ENCODE peak calls at places on chromosome 3, in five cellular contexts. N is H9; V is neuronal stem cell; U is activated CD8-positive, alpha-beta memory T cell treated with anti-CD3 and anti-CD28 coated beads, Interleukin-2, amount 10 ng/mL, durations not matched to agents 7 days and 5 days; O is GM23248. C is an unnamed sample.

GRCh38 chr3:157755254-157755653 is 252.0 kb upstream of the VEPH1 start:
- DNase-seq in N (no peak), V (no peak), U (no peak), O (no peak), C (no peak)

GRCh38 chr3:72114773-72115172 is 329.8 kb upstream of the PROK2 start:
- DNase-seq in N (no peak), V (no peak), U (no peak), O (no peak), C (no peak)

GRCh38 chr3:46882377-46883015 is 5.0 kb downstream of the PTH1R start:
- DNase-seq in N (no peak), V (peak; percentile 39), U (no peak), O (peak; percentile 52), C (no peak)

GRCh38 chr3:188294823-188295487 is 141.0 kb downstream of the LPP start:
- DNase-seq in N (no peak), V (no peak), U (no peak), O (peak; percentile 96), C (peak; percentile 89)

GRCh38 chr3:57791245-57791644 is 35.1 kb downstream of the SLMAP start:
- DNase-seq in N (no peak), V (no peak), U (no peak), O (no peak), C (no peak)

GRCh38 chr3:14806641-14807263 is 12.0 kb upstream of the FGD5 start:
- DNase-seq in N (no peak), V (no peak), U (peak; percentile 74), O (peak; percentile 29), C (no peak)

GRCh38 chr3:127732879-127733350 is 60.2 kb downstream of the ABTB1 start:
- DNase-seq in N (no peak), V (no peak), U (no peak), O (no peak), C (no peak)

GRCh38 chr3:193560870-193561269 is 6.2 kb upstream of the ATP13A4 start:
- DNase-seq in N (no peak), V (no peak), U (no peak), O (no peak), C (no peak)

GRCh38 chr3:139970526-139970925 is 35.5 kb downstream of the CLSTN2 start:
- DNase-seq in N (no peak), V (no peak), U (no peak), O (no peak), C (no peak)

GRCh38 chr3:64033033-64033432 is 9.7 kb upstream of the PSMD6 start:
- DNase-seq in N (no peak), V (no peak), U (no peak), O (no peak), C (no peak)

GRCh38 chr3:105503191-105503593 is 136.5 kb downstream of the ALCAM start:
- DNase-seq in N (no peak), V (no peak), U (no peak), O (no peak), C (no peak)

GRCh38 chr3:138591392-138591791 is 2.7 kb downstream of the CEP70 start:
- DNase-seq in N (no peak), V (no peak), U (no peak), O (no peak), C (no peak)

GRCh38 chr3:36149447-36149865 is 230.8 kb upstream of the STAC start:
- DNase-seq in N (no peak), V (no peak), U (no peak), O (no peak), C (no peak)

GRCh38 chr3:187999821-188000220 is 154.1 kb upstream of the LPP start:
- DNase-seq in N (no peak), V (no peak), U (peak; percentile 82), O (no peak), C (no peak)

GRCh38 chr3:43035801-43036340 is 56.8 kb downstream of the GASK1A start:
- DNase-seq in N (no peak), V (no peak), U (peak; percentile 36), O (no peak), C (no peak)

GRCh38 chr3:123072152-123072551 is 5.3 kb downstream of the PDIA5 start:
- DNase-seq in N (peak; percentile 23), V (no peak), U (no peak), O (peak; percentile 41), C (no peak)

GRCh38 chr3:21540265-21540664 is 210.7 kb downstream of the ZNF385D start:
- DNase-seq in N (no peak), V (no peak), U (no peak), O (no peak), C (no peak)